ENCODE peak calls at places on chromosomes 7 and 10, in five cellular contexts. Z, X, I, D and V are unnamed samples.

GRCh38 chr7:71137479-71137878 is 5.5 kb downstream of the GALNT17 start:
- DNase-seq in Z (no peak), I (no peak), D (no peak), X (no peak), V (no peak)

GRCh38 chr7:33075818-33076483 is 13.4 kb upstream of the NT5C3A start:
- DNase-seq in I (no peak), X (no peak), Z (no peak), D (peak), V (no peak)

GRCh38 chr10:43259981-43260761 is 6.7 kb downstream of the RASGEF1A start:
- DNase-seq in D (no peak), I (no peak), X (no peak), Z (no peak), V (no peak)

GRCh38 chr10:132264306-132264950 is 43.3 kb downstream of the STK32C start:
- DNase-seq in I (no peak), X (no peak), Z (no peak), D (no peak), V (no peak)

GRCh38 chr10:5958077-5958476 is 19.3 kb downstream of the IL15RA start:
- DNase-seq in X (no peak), Z (no peak), D (no peak), I (no peak), V (no peak)

GRCh38 chr7:2621061-2621828 is 10.5 kb upstream of the TTYH3 start:
- DNase-seq in I (no peak), X (no peak), Z (no peak), D (peak), V (no peak)

GRCh38 chr10:92087750-92088395 is 164.3 kb downstream of the BTAF1 start:
- DNase-seq in X (peak), Z (peak), D (peak), I (peak), V (peak)

GRCh38 chr10:60114765-60115586 is 208.6 kb upstream of the CCDC6 start:
- DNase-seq in D (peak), X (no peak), Z (no peak), I (no peak), V (no peak)

GRCh38 chr10:8279598-8279997 is 225.1 kb downstream of the GATA3 start:
- DNase-seq in I (no peak), D (no peak), Z (no peak), X (no peak), V (no peak)

GRCh38 chr10:101061814-101062230 is at the start of gene KAZALD1:
- DNase-seq in X (no peak), D (no peak), Z (no peak), I (no peak), V (no peak)

GRCh38 chr10:3271385-3272115 is 99.0 kb upstream of the PITRM1 start:
- DNase-seq in X (no peak), Z (no peak), D (no peak), I (no peak), V (no peak)

GRCh38 chr7:104790440-104790839 is 223.6 kb upstream of the KMT2E start:
- DNase-seq in I (no peak), X (no peak), Z (no peak), D (no peak), V (no peak)

GRCh38 chr7:27064169-27064568 is 31.6 kb downstream of the HOXA1 start:
- DNase-seq in D (no peak), Z (no peak), I (no peak), X (no peak), V (no peak)

GRCh38 chr10:61606971-61607907 is 55.5 kb upstream of the CABCOCO1 start:
- DNase-seq in D (peak), X (no peak), Z (no peak), I (no peak), V (no peak)

GRCh38 chr7:137870684-137871083 is 23.9 kb upstream of the DGKI start:
- DNase-seq in D (no peak), I (no peak), X (no peak), Z (no peak), V (no peak)

GRCh38 chr7:101816499-101817030 is 861 bp upstream of the CUX1 start:
- DNase-seq in X (no peak), D (no peak), Z (no peak), I (peak), V (peak)

GRCh38 chr10:97567891-97568290 is 4.7 kb upstream of the ANKRD2 start:
- DNase-seq in I (no peak), X (no peak), Z (no peak), D (no peak), V (no peak)

GRCh38 chr7:128356546-128357365 is 4.7 kb downstream of the PRRT4 start:
- DNase-seq in D (no peak), Z (no peak), I (no peak), X (no peak), V (no peak)

GRCh38 chr10:5349362-5349761 is 15.4 kb upstream of the UCN3 start:
- DNase-seq in Z (no peak), D (no peak), I (no peak), X (no peak), V (no peak)